ENCODE peak calls at places on chromosomes 4 and X, in four cellular contexts. One of them, this sample, is unnamed.
A peak's percentile ranks its signal among the peaks of the same experiment; 100 is the strongest.

GRCh38 chr4:53490161-53490915 is 100.9 kb downstream of the LNX1 start:
- DNase-seq in aorta: no peak
- DNase-seq in breast epithelium: no peak
- DNase-seq in CD4-positive, CD25-positive, alpha-beta regulatory T cell: no peak
- DNase-seq in this sample: no peak

GRCh38 chr4:128913228-128913627 is 103.7 kb downstream of the JADE1 start:
- DNase-seq in aorta: no peak
- DNase-seq in breast epithelium: no peak
- DNase-seq in CD4-positive, CD25-positive, alpha-beta regulatory T cell: no peak
- DNase-seq in this sample: no peak

GRCh38 chr4:130640583-130640982 is 1544.6 kb downstream of the C4orf33 start:
- DNase-seq in aorta: no peak
- DNase-seq in breast epithelium: no peak
- DNase-seq in CD4-positive, CD25-positive, alpha-beta regulatory T cell: no peak
- DNase-seq in this sample: no peak

GRCh38 chr4:2790583-2791517 is 2.0 kb upstream of the SH3BP2 start:
- DNase-seq in aorta: peak; percentile 72
- DNase-seq in breast epithelium: no peak
- DNase-seq in CD4-positive, CD25-positive, alpha-beta regulatory T cell: no peak
- DNase-seq in this sample: no peak

GRCh38 chrX:66553973-66554372 is 84.9 kb downstream of the EDA2R start:
- DNase-seq in aorta: no peak
- DNase-seq in breast epithelium: no peak
- DNase-seq in CD4-positive, CD25-positive, alpha-beta regulatory T cell: no peak
- DNase-seq in this sample: no peak

GRCh38 chr4:150769235-150769634 is 187.3 kb downstream of the MAB21L2 start:
- DNase-seq in aorta: no peak
- DNase-seq in breast epithelium: no peak
- DNase-seq in CD4-positive, CD25-positive, alpha-beta regulatory T cell: no peak
- DNase-seq in this sample: no peak

GRCh38 chrX:135384161-135384836 is 37.4 kb upstream of the SMIM10L2A start:
- DNase-seq in aorta: no peak
- DNase-seq in breast epithelium: no peak
- DNase-seq in CD4-positive, CD25-positive, alpha-beta regulatory T cell: peak; percentile 85
- DNase-seq in this sample: peak; percentile 65

GRCh38 chr4:74056114-74056857 is 17.8 kb upstream of the CXCL3 start:
- DNase-seq in aorta: no peak
- DNase-seq in breast epithelium: no peak
- DNase-seq in CD4-positive, CD25-positive, alpha-beta regulatory T cell: no peak
- DNase-seq in this sample: no peak

GRCh38 chr4:108738307-108738706 is 24.5 kb downstream of the ETNPPL start:
- DNase-seq in aorta: no peak
- DNase-seq in breast epithelium: no peak
- DNase-seq in CD4-positive, CD25-positive, alpha-beta regulatory T cell: no peak
- DNase-seq in this sample: no peak

GRCh38 chr4:30875659-30876269 is 155.6 kb downstream of the PCDH7 start:
- DNase-seq in aorta: no peak
- DNase-seq in breast epithelium: no peak
- DNase-seq in CD4-positive, CD25-positive, alpha-beta regulatory T cell: no peak
- DNase-seq in this sample: no peak

GRCh38 chr4:110633358-110634319 is 10.8 kb upstream of the PITX2 start:
- DNase-seq in aorta: peak; percentile 70
- DNase-seq in breast epithelium: no peak
- DNase-seq in CD4-positive, CD25-positive, alpha-beta regulatory T cell: no peak
- DNase-seq in this sample: no peak

GRCh38 chr4:188005561-188005960 is 10.0 kb downstream of the ZFP42 start:
- DNase-seq in aorta: no peak
- DNase-seq in breast epithelium: no peak
- DNase-seq in CD4-positive, CD25-positive, alpha-beta regulatory T cell: no peak
- DNase-seq in this sample: no peak

GRCh38 chr4:112222219-112222955 is 9.2 kb upstream of the AP1AR start:
- DNase-seq in aorta: no peak
- DNase-seq in breast epithelium: no peak
- DNase-seq in CD4-positive, CD25-positive, alpha-beta regulatory T cell: no peak
- DNase-seq in this sample: no peak

GRCh38 chrX:95629737-95630136 is 1054.9 kb upstream of the DIAPH2 start:
- DNase-seq in aorta: no peak
- DNase-seq in breast epithelium: no peak
- DNase-seq in CD4-positive, CD25-positive, alpha-beta regulatory T cell: no peak
- DNase-seq in this sample: no peak

GRCh38 chrX:9668537-9668936 is 97.1 kb downstream of the GPR143 start:
- DNase-seq in aorta: no peak
- DNase-seq in breast epithelium: no peak
- DNase-seq in CD4-positive, CD25-positive, alpha-beta regulatory T cell: no peak
- DNase-seq in this sample: no peak

GRCh38 chr4:4759883-4760282 is 99.6 kb upstream of the MSX1 start:
- DNase-seq in aorta: no peak
- DNase-seq in breast epithelium: no peak
- DNase-seq in CD4-positive, CD25-positive, alpha-beta regulatory T cell: no peak
- DNase-seq in this sample: no peak

GRCh38 chr4:72568959-72569718 is at the start of gene ADAMTS3:
- DNase-seq in aorta: peak; percentile 86
- DNase-seq in breast epithelium: peak; percentile 41
- DNase-seq in CD4-positive, CD25-positive, alpha-beta regulatory T cell: no peak
- DNase-seq in this sample: no peak

GRCh38 chr4:63578383-63578782 is 830.9 kb downstream of the TECRL start:
- DNase-seq in aorta: no peak
- DNase-seq in breast epithelium: no peak
- DNase-seq in CD4-positive, CD25-positive, alpha-beta regulatory T cell: no peak
- DNase-seq in this sample: no peak

DNA sequence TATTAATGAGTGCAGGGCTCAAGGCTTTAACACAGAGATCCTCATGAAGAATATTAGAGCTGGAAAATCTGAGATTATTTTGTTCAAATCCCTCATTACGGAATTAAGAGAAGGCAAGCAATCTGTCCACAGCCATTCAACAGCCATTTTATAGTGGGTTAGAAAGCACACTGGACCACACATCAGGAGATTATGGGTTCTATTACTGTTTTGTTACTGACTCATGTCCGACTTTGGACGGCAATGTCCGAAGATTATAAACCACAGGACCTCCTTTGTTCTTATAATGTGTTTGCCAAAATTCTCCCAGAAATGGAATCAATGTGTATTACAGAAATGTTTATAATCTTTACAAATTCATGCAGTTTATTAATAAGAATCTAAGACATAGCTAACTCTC is 8.1 kb downstream of the LAMTOR3 start:
- DNase-seq in aorta: no peak
- DNase-seq in breast epithelium: no peak
- DNase-seq in CD4-positive, CD25-positive, alpha-beta regulatory T cell: no peak
- DNase-seq in this sample: no peak
- H3K36me3 ChIP-seq in aorta: no peaks in the 10 kb centered on the region
- H3K36me3 ChIP-seq in breast epithelium: peaks cover 8% of the 10 kb centered on the region
- H3K36me3 ChIP-seq in CD4-positive, CD25-positive, alpha-beta regulatory T cell: peaks cover 38% of the 10 kb centered on the region
- H3K36me3 ChIP-seq in this sample: peaks cover 17% of the 10 kb centered on the region

DNA sequence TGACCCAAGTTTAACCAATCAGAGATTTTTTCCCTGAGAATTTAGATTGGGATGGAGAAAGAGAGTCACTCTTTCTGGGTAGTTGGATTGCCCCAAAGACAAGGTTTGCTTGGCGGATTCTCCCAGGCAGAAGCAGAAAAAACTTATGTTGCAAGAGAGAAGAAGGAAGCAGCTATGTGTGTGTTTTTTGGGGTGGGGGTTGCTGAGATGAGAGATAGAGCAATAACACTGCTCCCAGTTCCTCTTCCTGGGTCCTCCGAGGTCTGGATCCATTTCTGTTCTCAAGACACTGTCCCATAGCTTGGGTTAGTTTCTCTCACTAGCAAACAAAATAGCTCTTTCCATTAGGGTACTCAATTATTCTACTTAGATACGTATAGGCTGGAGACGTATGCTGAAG is 222.1 kb downstream of the STIM2 start:
- DNase-seq in aorta: no peak
- DNase-seq in breast epithelium: no peak
- DNase-seq in CD4-positive, CD25-positive, alpha-beta regulatory T cell: no peak
- DNase-seq in this sample: no peak
- H3K27me3 ChIP-seq in aorta: no peaks in the 10 kb centered on the region
- H3K27me3 ChIP-seq in breast epithelium: no peaks in the 10 kb centered on the region
- H3K27me3 ChIP-seq in CD4-positive, CD25-positive, alpha-beta regulatory T cell: peaks cover 41% of the 10 kb centered on the region
- H3K27me3 ChIP-seq in this sample: peaks cover 7% of the 10 kb centered on the region

DNA sequence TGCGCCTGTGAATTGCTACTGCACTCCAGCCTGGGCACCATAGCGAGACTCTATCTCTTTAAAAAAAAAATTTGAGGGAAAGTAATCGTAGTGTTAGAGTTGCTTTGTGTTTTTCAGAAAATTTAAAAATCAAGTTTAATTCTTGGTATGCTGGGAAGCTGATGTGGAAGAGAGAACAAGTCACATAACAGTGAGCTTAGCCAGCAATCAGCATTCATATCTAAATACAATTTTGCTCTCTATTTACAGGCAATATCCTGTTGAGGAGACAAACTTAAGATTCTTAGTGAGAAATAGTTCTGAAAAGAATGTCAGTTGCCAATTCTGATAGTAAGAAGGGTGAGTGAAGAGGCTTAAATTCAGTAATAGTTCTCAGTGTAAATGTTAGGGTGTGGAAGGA is 9.6 kb upstream of the NDUFC1 start:
- DNase-seq in aorta: no peak
- DNase-seq in breast epithelium: no peak
- DNase-seq in CD4-positive, CD25-positive, alpha-beta regulatory T cell: no peak
- DNase-seq in this sample: no peak
- H3K36me3 ChIP-seq in aorta: no peaks in the 10 kb centered on the region
- H3K36me3 ChIP-seq in breast epithelium: no peaks in the 10 kb centered on the region
- H3K36me3 ChIP-seq in CD4-positive, CD25-positive, alpha-beta regulatory T cell: peaks cover 2% of the 10 kb centered on the region
- H3K36me3 ChIP-seq in this sample: no peaks in the 10 kb centered on the region

GRCh38 chr4:16082038-16082423 is 1.8 kb downstream of the PROM1 start:
- DNase-seq in aorta: no peak
- DNase-seq in breast epithelium: no peak
- DNase-seq in CD4-positive, CD25-positive, alpha-beta regulatory T cell: no peak
- DNase-seq in this sample: no peak

GRCh38 chr4:16079046-16079445 is 4.8 kb downstream of the PROM1 start:
- DNase-seq in aorta: no peak
- DNase-seq in breast epithelium: peak; percentile 43
- DNase-seq in CD4-positive, CD25-positive, alpha-beta regulatory T cell: no peak
- DNase-seq in this sample: no peak

GRCh38 chr4:16082424-16083216 is 1.2 kb downstream of the PROM1 start:
- DNase-seq in aorta: peak; percentile 81
- DNase-seq in breast epithelium: no peak
- DNase-seq in CD4-positive, CD25-positive, alpha-beta regulatory T cell: no peak
- DNase-seq in this sample: no peak

GRCh38 chr4:16085822-16086221 is 2.0 kb upstream of the PROM1 start:
- DNase-seq in aorta: no peak
- DNase-seq in breast epithelium: no peak
- DNase-seq in CD4-positive, CD25-positive, alpha-beta regulatory T cell: no peak
- DNase-seq in this sample: no peak

DNA sequence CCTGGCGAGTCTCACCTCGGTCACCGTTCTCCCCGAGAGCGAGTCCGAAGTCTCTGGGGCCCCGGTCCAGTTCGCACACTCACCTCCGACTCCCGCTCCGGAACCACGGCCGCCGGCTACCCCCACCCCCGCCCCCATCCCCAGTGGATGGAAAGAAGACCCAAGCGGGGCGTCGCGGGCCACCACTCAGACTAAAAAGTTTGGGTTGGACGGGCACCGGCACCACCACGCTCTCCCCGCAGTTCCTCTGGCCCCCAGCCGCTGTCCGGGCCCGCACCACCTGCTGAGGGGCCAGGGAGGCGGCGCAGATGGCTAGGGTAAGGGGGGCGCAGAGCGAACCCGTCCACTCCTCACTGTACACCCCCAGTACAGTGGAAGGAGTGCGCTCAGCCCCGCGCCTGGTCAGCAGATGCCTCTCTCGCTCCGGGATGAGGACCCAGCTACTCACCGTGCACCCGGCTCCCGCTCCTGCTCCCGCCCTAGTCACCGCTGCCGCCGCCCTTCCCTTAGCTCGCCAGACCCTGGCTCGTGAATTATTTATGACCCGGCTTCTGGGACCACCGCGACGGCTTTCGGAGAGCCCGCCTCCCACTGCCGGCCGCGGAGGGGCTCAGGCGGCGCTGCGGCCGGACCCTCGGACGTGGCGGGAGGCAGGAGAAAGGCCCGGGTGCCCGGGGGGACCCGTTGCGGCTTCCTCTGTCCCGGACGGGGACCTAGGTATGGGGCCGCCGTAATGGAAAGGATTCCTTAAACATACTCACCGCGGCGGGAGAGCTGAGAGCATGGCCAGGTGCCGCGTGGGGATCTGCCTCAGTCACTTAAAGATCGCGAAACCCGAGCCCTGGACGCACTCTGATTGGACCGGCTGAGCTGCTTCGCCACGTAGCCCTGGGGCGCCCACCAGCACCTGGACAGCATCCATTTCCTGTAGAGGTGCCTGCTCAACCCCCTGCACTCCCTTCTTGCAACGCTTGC is at the start of gene PROM1:
- DNase-seq in aorta: peak; percentile 77
- DNase-seq in breast epithelium: peak; percentile 53
- DNase-seq in CD4-positive, CD25-positive, alpha-beta regulatory T cell: no peak
- DNase-seq in this sample: no peak
- H3K27me3 ChIP-seq in aorta: no peaks in the 10 kb centered on the region
- H3K27me3 ChIP-seq in breast epithelium: no peaks in the 10 kb centered on the region
- H3K27me3 ChIP-seq in CD4-positive, CD25-positive, alpha-beta regulatory T cell: peaks cover 31% of the 10 kb centered on the region
- H3K27me3 ChIP-seq in this sample: peaks cover 18% of the 10 kb centered on the region

GRCh38 chr4:13580018-13580417 is 35.7 kb upstream of the NKX3-2 start:
- DNase-seq in aorta: no peak
- DNase-seq in breast epithelium: no peak
- DNase-seq in CD4-positive, CD25-positive, alpha-beta regulatory T cell: no peak
- DNase-seq in this sample: no peak
- H3K36me3 ChIP-seq in aorta: peaks cover 16% of the 10 kb centered on the region
- H3K36me3 ChIP-seq in breast epithelium: no peaks in the 10 kb centered on the region
- H3K36me3 ChIP-seq in CD4-positive, CD25-positive, alpha-beta regulatory T cell: peaks cover 89% of the 10 kb centered on the region
- H3K36me3 ChIP-seq in this sample: peaks cover 71% of the 10 kb centered on the region

This sample was measured in CD8-positive, alpha-beta memory T cell.